ENCODE peak calls at places on chromosomes 3 and 15, in five cellular contexts. Q is CD8-positive, alpha-beta T cell; M is tibial nerve; E is psoas muscle; J is ascending aorta. A is an unnamed sample.

GRCh38 chr3:35042210-35042960 is 596.9 kb upstream of the ARPP21 start:
- DNase-seq in Q (no peak), M (no peak), E (no peak), J (no peak), A (no peak)

GRCh38 chr3:70822777-70823176 is 510.3 kb upstream of the MDFIC2 start:
- DNase-seq in Q (no peak), M (no peak), E (no peak), J (no peak), A (no peak)

GRCh38 chr3:39186692-39187151 is 5.7 kb downstream of the XIRP1 start:
- DNase-seq in Q (no peak), M (no peak), E (peak; percentile 59), J (no peak), A (no peak)

GRCh38 chr3:150885535-150885934 is 19.7 kb downstream of the MINDY4B start:
- DNase-seq in Q (no peak), M (no peak), E (no peak), J (no peak), A (no peak)

GRCh38 chr3:39668420-39668819 is 141.0 kb upstream of the MYRIP start:
- DNase-seq in Q (no peak), M (no peak), E (no peak), J (no peak), A (peak; percentile 10)

GRCh38 chr3:94811836-94812235 is 749.0 kb downstream of the NSUN3 start:
- DNase-seq in Q (no peak), M (no peak), E (no peak), J (no peak), A (no peak)

GRCh38 chr3:14640157-14640562 is 11.4 kb upstream of the CCDC174 start:
- DNase-seq in Q (no peak), M (no peak), E (no peak), J (no peak), A (no peak)

GRCh38 chr3:177102526-177102925 is 94.8 kb downstream of the TBL1XR1 start:
- DNase-seq in Q (no peak), M (no peak), E (no peak), J (no peak), A (no peak)

GRCh38 chr15:48029656-48030055 is 91.1 kb upstream of the SLC24A5 start:
- DNase-seq in Q (no peak), M (no peak), E (no peak), J (no peak), A (no peak)

GRCh38 chr3:150627557-150627956 is 24.4 kb downstream of the SELENOT start:
- DNase-seq in Q (no peak), M (no peak), E (no peak), J (no peak), A (no peak)

GRCh38 chr3:69012836-69013255 is 638 bp downstream of the EOGT start:
- DNase-seq in Q (no peak), M (no peak), E (peak; percentile 87), J (peak; percentile 11), A (no peak)

GRCh38 chr15:72472907-72473669 is 1.0 kb upstream of the ARIH1 start:
- DNase-seq in Q (no peak), M (no peak), E (no peak), J (no peak), A (no peak)

GRCh38 chr3:8937064-8938020 is 25.9 kb downstream of the RAD18 start:
- DNase-seq in Q (no peak), M (no peak), E (no peak), J (no peak), A (peak; percentile 69)

GRCh38 chr3:173371848-173372487 is 25.6 kb upstream of the NLGN1 start:
- DNase-seq in Q (no peak), M (no peak), E (no peak), J (no peak), A (no peak)

GRCh38 chr3:51390186-51390585 is 899 bp upstream of the RBM15B start:
- DNase-seq in Q (no peak), M (no peak), E (no peak), J (no peak), A (no peak)

GRCh38 chr3:144107923-144108322 is 136.3 kb downstream of the DIPK2A start:
- DNase-seq in Q (no peak), M (no peak), E (no peak), J (no peak), A (no peak)

GRCh38 chr3:44509393-44509921 is 32.0 kb upstream of the ZNF445 start:
- DNase-seq in Q (no peak), M (no peak), E (no peak), J (no peak), A (no peak)

GRCh38 chr3:54213910-54214309 is 91.6 kb downstream of the CACNA2D3 start:
- DNase-seq in Q (no peak), M (no peak), E (no peak), J (no peak), A (peak; percentile 12)

GRCh38 chr3:185507883-185508282 is 9.0 kb upstream of the TMEM41A start:
- DNase-seq in Q (no peak), M (no peak), E (no peak), J (no peak), A (no peak)

GRCh38 chr3:155972885-155973584 is 102.6 kb downstream of the GMPS start:
- DNase-seq in Q (no peak), M (no peak), E (no peak), J (no peak), A (no peak)

GRCh38 chr3:194988495-194989165 is 282.3 kb downstream of the XXYLT1 start:
- DNase-seq in Q (no peak), M (no peak), E (no peak), J (no peak), A (no peak)

GRCh38 chr15:69920232-69920631 is 177.5 kb downstream of the TLE3 start:
- DNase-seq in Q (no peak), M (no peak), E (no peak), J (no peak), A (no peak)

GRCh38 chr3:42996633-42997075 is 17.5 kb downstream of the GASK1A start:
- DNase-seq in Q (no peak), M (no peak), E (peak; percentile 69), J (no peak), A (no peak)

GRCh38 chr3:111954228-111954990 is 24.4 kb upstream of the ABHD10 start:
- DNase-seq in Q (no peak), M (no peak), E (no peak), J (no peak), A (no peak)

GRCh38 chr3:12017487-12017886 is 13.3 kb downstream of the SYN2 start:
- DNase-seq in Q (no peak), M (no peak), E (no peak), J (no peak), A (no peak)
- H3K27me3 ChIP-seq in Q (no peaks in the 10 kb centered on the region), M (no peaks in the 10 kb centered on the region), E (peaks cover 22% of the 10 kb centered on the region), J (no peaks in the 10 kb centered on the region), A (peaks cover 5% of the 10 kb centered on the region)

DNA sequence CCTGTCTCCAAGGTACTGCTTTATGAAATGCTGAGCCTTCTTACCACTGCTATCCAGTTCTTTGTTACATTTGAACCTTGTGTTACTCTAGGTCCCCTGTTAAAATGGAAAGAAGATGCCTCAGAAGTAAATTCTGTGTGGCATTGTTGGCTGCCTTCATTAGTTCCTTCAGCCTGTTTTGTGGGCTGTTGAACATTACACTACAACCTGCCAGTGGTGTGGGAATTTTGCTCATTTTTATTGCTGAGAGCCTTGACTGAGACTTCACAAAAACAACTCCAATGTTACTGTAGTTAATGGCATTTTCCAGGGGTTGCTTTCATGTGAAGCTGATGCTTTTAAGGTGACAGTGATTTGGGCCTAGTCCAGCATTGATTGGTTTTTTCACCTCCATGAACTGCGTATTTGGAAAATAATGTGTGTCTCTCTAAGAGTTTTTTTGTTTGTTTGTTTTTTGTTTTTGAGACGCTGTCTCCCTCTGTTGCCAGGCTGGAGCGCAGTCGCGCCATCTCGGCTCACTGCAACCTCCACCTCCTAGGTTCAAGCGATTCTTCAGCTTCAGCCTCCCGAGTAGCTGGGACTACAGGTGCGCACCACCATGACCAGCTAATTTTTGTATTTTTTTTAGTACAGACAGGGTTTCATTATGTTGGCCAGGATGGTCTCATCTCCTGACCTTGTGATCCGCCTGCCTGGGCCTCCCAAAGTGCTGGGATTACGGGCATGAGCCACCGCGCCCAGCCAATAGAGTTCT is 4.3 kb downstream of the MAPK6 start:
- DNase-seq in Q (no peak), M (no peak), E (no peak), J (no peak), A (no peak)
- H3K4me3 ChIP-seq in Q (no peak overlapping the region), M (no peak overlapping the region), E (no peak overlapping the region), J (no peak overlapping the region), A (no peak overlapping the region)

GRCh38 chr15:99413955-99414754 is 151.6 kb upstream of the MEF2A start:
- DNase-seq in Q (no peak), M (no peak), E (no peak), J (no peak), A (no peak)
- TF ChIP-seq CTCF in Q (no peak), M (no peak), E (no peak), J (no peak), A (no peak)

GRCh38 chr15:96412045-96412918 is 81.8 kb downstream of the NR2F2 start:
- DNase-seq in Q (no peak), M (no peak), E (no peak), J (no peak), A (no peak)
- H3K27me3 ChIP-seq in Q (peaks cover 3% of the 10 kb centered on the region), M (no peaks in the 10 kb centered on the region), E (peaks cover 100% of the 10 kb centered on the region), J (peaks cover 40% of the 10 kb centered on the region), A (peaks cover 40% of the 10 kb centered on the region)

A was measured in kidney epithelial cell.